ENCODE peak calls at places on chromosomes 11 and 22, in nine cellular contexts. One of them, this sample, is unnamed.
A peak's percentile ranks its signal among the peaks of the same experiment; 100 is the strongest.

GRCh38 chr11:83046626-83047172 is 25.0 kb downstream of the RAB30 start:
- DNase-seq in ureter: no peak
- DNase-seq in Panc1: no peak
- DNase-seq in tibial artery: no peak
- DNase-seq in Daoy: no peak
- DNase-seq in thyroid gland: no peak
- DNase-seq in NCI-H1930: no peak
- DNase-seq in NCI-H1105 treated with DMSO at 0.1 percent for 48 hours: no peak
- DNase-seq in stimulated activated CD4-positive, alpha-beta T cell treated with anti-CD3 and anti-CD28 coated beads, Interleukin-1b, Interleukin-23, amount 100 ng/mL, for 1 hour: no peak
- DNase-seq in this sample: no peak

GRCh38 chr22:27851974-27852713 is 50.6 kb upstream of the MN1 start:
- DNase-seq in tibial artery: no peak
- DNase-seq in stimulated activated CD4-positive, alpha-beta T cell treated with anti-CD3 and anti-CD28 coated beads, Interleukin-1b, Interleukin-23, amount 100 ng/mL, for 1 hour: no peak
- DNase-seq in thyroid gland: no peak
- DNase-seq in Panc1: no peak
- DNase-seq in NCI-H1930: peak; percentile 51
- DNase-seq in ureter: no peak
- DNase-seq in Daoy: no peak
- DNase-seq in NCI-H1105 treated with DMSO at 0.1 percent for 48 hours: no peak
- DNase-seq in this sample: no peak

GRCh38 chr11:133934599-133935550 is 21.9 kb downstream of the IGSF9B start:
- DNase-seq in NCI-H1930: no peak
- DNase-seq in ureter: no peak
- DNase-seq in thyroid gland: no peak
- DNase-seq in Daoy: peak; percentile 93
- DNase-seq in stimulated activated CD4-positive, alpha-beta T cell treated with anti-CD3 and anti-CD28 coated beads, Interleukin-1b, Interleukin-23, amount 100 ng/mL, for 1 hour: no peak
- DNase-seq in Panc1: no peak
- DNase-seq in tibial artery: no peak
- DNase-seq in NCI-H1105 treated with DMSO at 0.1 percent for 48 hours: no peak
- DNase-seq in this sample: peak; percentile 52

GRCh38 chr11:199782-200181 is 6.9 kb downstream of the SCGB1C1 start:
- DNase-seq in stimulated activated CD4-positive, alpha-beta T cell treated with anti-CD3 and anti-CD28 coated beads, Interleukin-1b, Interleukin-23, amount 100 ng/mL, for 1 hour: no peak
- DNase-seq in NCI-H1105 treated with DMSO at 0.1 percent for 48 hours: no peak
- DNase-seq in Panc1: no peak
- DNase-seq in Daoy: no peak
- DNase-seq in ureter: peak; percentile 40
- DNase-seq in thyroid gland: no peak
- DNase-seq in NCI-H1930: no peak
- DNase-seq in tibial artery: peak; percentile 20
- DNase-seq in this sample: no peak

GRCh38 chr11:46249103-46249942 is 28.1 kb upstream of the CREB3L1 start:
- DNase-seq in NCI-H1105 treated with DMSO at 0.1 percent for 48 hours: no peak
- DNase-seq in ureter: no peak
- DNase-seq in tibial artery: no peak
- DNase-seq in Daoy: peak; percentile 53
- DNase-seq in stimulated activated CD4-positive, alpha-beta T cell treated with anti-CD3 and anti-CD28 coated beads, Interleukin-1b, Interleukin-23, amount 100 ng/mL, for 1 hour: no peak
- DNase-seq in NCI-H1930: no peak
- DNase-seq in Panc1: no peak
- DNase-seq in thyroid gland: no peak
- DNase-seq in this sample: no peak

GRCh38 chr11:124859171-124859570 is 6.1 kb upstream of the ROBO3 start:
- DNase-seq in Panc1: no peak
- DNase-seq in thyroid gland: no peak
- DNase-seq in stimulated activated CD4-positive, alpha-beta T cell treated with anti-CD3 and anti-CD28 coated beads, Interleukin-1b, Interleukin-23, amount 100 ng/mL, for 1 hour: no peak
- DNase-seq in NCI-H1930: no peak
- DNase-seq in ureter: no peak
- DNase-seq in tibial artery: no peak
- DNase-seq in Daoy: no peak
- DNase-seq in NCI-H1105 treated with DMSO at 0.1 percent for 48 hours: no peak
- DNase-seq in this sample: no peak

GRCh38 chr11:6201486-6201885 is 2.5 kb downstream of the OR52W1 start:
- DNase-seq in stimulated activated CD4-positive, alpha-beta T cell treated with anti-CD3 and anti-CD28 coated beads, Interleukin-1b, Interleukin-23, amount 100 ng/mL, for 1 hour: no peak
- DNase-seq in Panc1: no peak
- DNase-seq in NCI-H1930: no peak
- DNase-seq in ureter: no peak
- DNase-seq in NCI-H1105 treated with DMSO at 0.1 percent for 48 hours: no peak
- DNase-seq in Daoy: no peak
- DNase-seq in thyroid gland: no peak
- DNase-seq in tibial artery: no peak
- DNase-seq in this sample: no peak

GRCh38 chr22:28978863-28979799 is 82.5 kb downstream of the C22orf31 start:
- DNase-seq in stimulated activated CD4-positive, alpha-beta T cell treated with anti-CD3 and anti-CD28 coated beads, Interleukin-1b, Interleukin-23, amount 100 ng/mL, for 1 hour: no peak
- DNase-seq in NCI-H1930: no peak
- DNase-seq in ureter: no peak
- DNase-seq in NCI-H1105 treated with DMSO at 0.1 percent for 48 hours: no peak
- DNase-seq in tibial artery: no peak
- DNase-seq in thyroid gland: no peak
- DNase-seq in Daoy: no peak
- DNase-seq in Panc1: no peak
- DNase-seq in this sample: no peak

GRCh38 chr11:77672276-77672675 is 34.7 kb upstream of the CLNS1A start:
- DNase-seq in ureter: no peak
- DNase-seq in Panc1: no peak
- DNase-seq in Daoy: no peak
- DNase-seq in NCI-H1930: no peak
- DNase-seq in NCI-H1105 treated with DMSO at 0.1 percent for 48 hours: no peak
- DNase-seq in thyroid gland: no peak
- DNase-seq in stimulated activated CD4-positive, alpha-beta T cell treated with anti-CD3 and anti-CD28 coated beads, Interleukin-1b, Interleukin-23, amount 100 ng/mL, for 1 hour: no peak
- DNase-seq in tibial artery: no peak
- DNase-seq in this sample: no peak

GRCh38 chr11:115081972-115082371 is 403.6 kb downstream of the NXPE2 start:
- DNase-seq in Daoy: no peak
- DNase-seq in ureter: no peak
- DNase-seq in Panc1: no peak
- DNase-seq in thyroid gland: no peak
- DNase-seq in NCI-H1105 treated with DMSO at 0.1 percent for 48 hours: peak; percentile 68
- DNase-seq in tibial artery: no peak
- DNase-seq in NCI-H1930: no peak
- DNase-seq in stimulated activated CD4-positive, alpha-beta T cell treated with anti-CD3 and anti-CD28 coated beads, Interleukin-1b, Interleukin-23, amount 100 ng/mL, for 1 hour: no peak
- DNase-seq in this sample: peak; percentile 39

GRCh38 chr11:65479184-65480145 is 19.4 kb upstream of the MALAT1 start:
- DNase-seq in stimulated activated CD4-positive, alpha-beta T cell treated with anti-CD3 and anti-CD28 coated beads, Interleukin-1b, Interleukin-23, amount 100 ng/mL, for 1 hour: no peak
- DNase-seq in Panc1: no peak
- DNase-seq in thyroid gland: peak; percentile 47
- DNase-seq in NCI-H1105 treated with DMSO at 0.1 percent for 48 hours: no peak
- DNase-seq in tibial artery: peak; percentile 86
- DNase-seq in NCI-H1930: no peak
- DNase-seq in ureter: no peak
- DNase-seq in Daoy: peak; percentile 80
- DNase-seq in this sample: no peak

GRCh38 chr22:30362632-30363281 is 6.0 kb downstream of the CCDC157 start:
- DNase-seq in ureter: no peak
- DNase-seq in thyroid gland: no peak
- DNase-seq in tibial artery: no peak
- DNase-seq in Daoy: no peak
- DNase-seq in NCI-H1930: no peak
- DNase-seq in stimulated activated CD4-positive, alpha-beta T cell treated with anti-CD3 and anti-CD28 coated beads, Interleukin-1b, Interleukin-23, amount 100 ng/mL, for 1 hour: no peak
- DNase-seq in NCI-H1105 treated with DMSO at 0.1 percent for 48 hours: no peak
- DNase-seq in Panc1: no peak
- DNase-seq in this sample: no peak